ENCODE peak calls at places on chromosomes 7 and 10, in four cellular contexts. R is fibroblast of pulmonary artery, V is osteocyte, Y is Caco-2. I is an unnamed sample.

GRCh38 chr10:111137587-111137986 is 60.8 kb downstream of the ADRA2A start:
- DNase-seq in R (no peak), Y (no peak), V (no peak), I (no peak)

GRCh38 chr10:129741280-129741977 is 222.6 kb downstream of the EBF3 start:
- DNase-seq in Y (no peak), R (no peak), V (peak; percentile 81), I (no peak)

GRCh38 chr10:49518982-49519578 is 19.8 kb downstream of the ERCC6 start:
- DNase-seq in Y (peak; percentile 67), V (no peak), R (peak; percentile 75), I (peak; percentile 32)

GRCh38 chr7:47973739-47974138 is 5.7 kb downstream of the HUS1 start:
- DNase-seq in R (no peak), Y (no peak), V (no peak), I (no peak)

GRCh38 chr10:100519321-100520051 is at the start of gene SEC31B:
- DNase-seq in V (no peak), Y (no peak), R (no peak), I (peak; percentile 34)

GRCh38 chr7:23468721-23469149 is 1.6 kb downstream of the IGF2BP3 start:
- DNase-seq in R (no peak), V (no peak), Y (peak; percentile 34), I (no peak)

GRCh38 chr7:106883627-106884026 is 18.5 kb downstream of the PIK3CG start:
- DNase-seq in V (no peak), R (no peak), Y (no peak), I (no peak)

GRCh38 chr7:99459087-99459486 is 6.9 kb downstream of the ATP5MF start:
- DNase-seq in R (peak; percentile 28), Y (peak; percentile 49), V (no peak), I (no peak)

GRCh38 chr10:120436431-120437142 is 20.4 kb upstream of the PLPP4 start:
- DNase-seq in V (no peak), R (no peak), Y (no peak), I (no peak)

GRCh38 chr10:98041352-98042043 is 11.1 kb upstream of the CRTAC1 start:
- DNase-seq in R (peak; percentile 66), Y (peak; percentile 75), V (no peak), I (peak; percentile 75)

GRCh38 chr10:28892818-28893547 is 215.7 kb downstream of the BAMBI start:
- DNase-seq in R (peak; percentile 73), Y (no peak), V (no peak), I (no peak)

GRCh38 chr10:7491949-7492659 is 81.3 kb upstream of the SFMBT2 start:
- DNase-seq in V (no peak), R (no peak), Y (no peak), I (no peak)

GRCh38 chr10:116138897-116139296 is 134.1 kb downstream of the GFRA1 start:
- DNase-seq in R (no peak), Y (no peak), V (peak; percentile 34), I (peak; percentile 33)

GRCh38 chr7:148058092-148058491 is 532.5 kb upstream of the C7orf33 start:
- DNase-seq in R (no peak), Y (no peak), V (no peak), I (no peak)

I was measured in body of pancreas.